ENCODE peak calls at places on chromosomes 16 and 17, in nine cellular contexts. One of them, this sample, is unnamed.
A peak's percentile ranks its signal among the peaks of the same experiment; 100 is the strongest.

GRCh38 chr16:49271363-49271762 is 10.3 kb downstream of the CBLN1 start:
- DNase-seq in SJSA1: no peak
- DNase-seq in naive thymus-derived CD4-positive, alpha-beta T cell: no peak
- DNase-seq in cardiac fibroblast: no peak
- DNase-seq in GM23248: no peak
- DNase-seq in ascending aorta: no peak
- DNase-seq in pancreas: no peak
- DNase-seq in fibroblast of lung: no peak
- DNase-seq in psoas muscle: no peak
- DNase-seq in this sample: no peak

GRCh38 chr16:69619514-69619913 is 53.7 kb downstream of the NFAT5 start:
- DNase-seq in SJSA1: no peak
- DNase-seq in GM23248: no peak
- DNase-seq in pancreas: no peak
- DNase-seq in fibroblast of lung: no peak
- DNase-seq in naive thymus-derived CD4-positive, alpha-beta T cell: no peak
- DNase-seq in ascending aorta: no peak
- DNase-seq in cardiac fibroblast: peak; percentile 9
- DNase-seq in psoas muscle: no peak
- DNase-seq in this sample: no peak

GRCh38 chr17:45394913-45395568 is 37.6 kb downstream of the ARHGAP27 start:
- DNase-seq in cardiac fibroblast: peak; percentile 89
- DNase-seq in SJSA1: peak; percentile 84
- DNase-seq in fibroblast of lung: peak; percentile 91
- DNase-seq in pancreas: peak; percentile 58
- DNase-seq in naive thymus-derived CD4-positive, alpha-beta T cell: peak; percentile 35
- DNase-seq in GM23248: peak; percentile 89
- DNase-seq in ascending aorta: no peak
- DNase-seq in psoas muscle: peak; percentile 67
- DNase-seq in this sample: peak; percentile 40

GRCh38 chr17:58200024-58200633 is 7.6 kb downstream of the EPX start:
- DNase-seq in SJSA1: peak; percentile 81
- DNase-seq in naive thymus-derived CD4-positive, alpha-beta T cell: peak; percentile 29
- DNase-seq in pancreas: peak; percentile 38
- DNase-seq in fibroblast of lung: peak; percentile 28
- DNase-seq in psoas muscle: no peak
- DNase-seq in cardiac fibroblast: peak; percentile 59
- DNase-seq in GM23248: peak; percentile 64
- DNase-seq in ascending aorta: no peak
- DNase-seq in this sample: peak; percentile 51

GRCh38 chr17:19306160-19307111 is 56.1 kb downstream of the B9D1 start:
- DNase-seq in psoas muscle: no peak
- DNase-seq in fibroblast of lung: no peak
- DNase-seq in GM23248: no peak
- DNase-seq in SJSA1: no peak
- DNase-seq in ascending aorta: no peak
- DNase-seq in cardiac fibroblast: peak; percentile 17
- DNase-seq in pancreas: no peak
- DNase-seq in naive thymus-derived CD4-positive, alpha-beta T cell: peak; percentile 75
- DNase-seq in this sample: peak; percentile 98

GRCh38 chr16:15502041-15502725 is 67.8 kb downstream of the BMERB1 start:
- DNase-seq in GM23248: peak; percentile 95
- DNase-seq in naive thymus-derived CD4-positive, alpha-beta T cell: no peak
- DNase-seq in ascending aorta: peak; percentile 70
- DNase-seq in cardiac fibroblast: peak; percentile 94
- DNase-seq in psoas muscle: peak; percentile 30
- DNase-seq in pancreas: no peak
- DNase-seq in fibroblast of lung: peak; percentile 91
- DNase-seq in SJSA1: peak; percentile 91
- DNase-seq in this sample: no peak

GRCh38 chr16:88957887-88958577 is 19.0 kb downstream of the CBFA2T3 start:
- DNase-seq in cardiac fibroblast: no peak
- DNase-seq in pancreas: no peak
- DNase-seq in GM23248: no peak
- DNase-seq in ascending aorta: no peak
- DNase-seq in fibroblast of lung: no peak
- DNase-seq in naive thymus-derived CD4-positive, alpha-beta T cell: no peak
- DNase-seq in psoas muscle: peak; percentile 28
- DNase-seq in SJSA1: no peak
- DNase-seq in this sample: peak; percentile 67

GRCh38 chr17:60964160-60964559 is 286.5 kb downstream of the BCAS3 start:
- DNase-seq in fibroblast of lung: no peak
- DNase-seq in GM23248: no peak
- DNase-seq in psoas muscle: no peak
- DNase-seq in ascending aorta: no peak
- DNase-seq in cardiac fibroblast: no peak
- DNase-seq in SJSA1: no peak
- DNase-seq in naive thymus-derived CD4-positive, alpha-beta T cell: no peak
- DNase-seq in pancreas: no peak
- DNase-seq in this sample: no peak

GRCh38 chr16:56643833-56644232 is 5.4 kb downstream of the MT1A start:
- DNase-seq in psoas muscle: no peak
- DNase-seq in fibroblast of lung: no peak
- DNase-seq in cardiac fibroblast: no peak
- DNase-seq in naive thymus-derived CD4-positive, alpha-beta T cell: no peak
- DNase-seq in ascending aorta: no peak
- DNase-seq in GM23248: no peak
- DNase-seq in pancreas: no peak
- DNase-seq in SJSA1: no peak
- DNase-seq in this sample: no peak

GRCh38 chr16:56641166-56641565 is 2.7 kb downstream of the MT1A start:
- DNase-seq in fibroblast of lung: no peak
- DNase-seq in SJSA1: no peak
- DNase-seq in psoas muscle: no peak
- DNase-seq in GM23248: no peak
- DNase-seq in ascending aorta: no peak
- DNase-seq in cardiac fibroblast: no peak
- DNase-seq in pancreas: no peak
- DNase-seq in naive thymus-derived CD4-positive, alpha-beta T cell: no peak
- DNase-seq in this sample: no peak

GRCh38 chr16:56645311-56645710 is 6.4 kb upstream of the MT1B start:
- DNase-seq in GM23248: no peak
- DNase-seq in psoas muscle: no peak
- DNase-seq in fibroblast of lung: no peak
- DNase-seq in ascending aorta: no peak
- DNase-seq in naive thymus-derived CD4-positive, alpha-beta T cell: no peak
- DNase-seq in SJSA1: no peak
- DNase-seq in pancreas: no peak
- DNase-seq in cardiac fibroblast: no peak
- DNase-seq in this sample: no peak

GRCh38 chr16:56645838-56646237 is 5.8 kb upstream of the MT1B start:
- DNase-seq in pancreas: no peak
- DNase-seq in GM23248: no peak
- DNase-seq in psoas muscle: no peak
- DNase-seq in cardiac fibroblast: no peak
- DNase-seq in fibroblast of lung: no peak
- DNase-seq in naive thymus-derived CD4-positive, alpha-beta T cell: no peak
- DNase-seq in SJSA1: no peak
- DNase-seq in ascending aorta: no peak
- DNase-seq in this sample: no peak

DNA sequence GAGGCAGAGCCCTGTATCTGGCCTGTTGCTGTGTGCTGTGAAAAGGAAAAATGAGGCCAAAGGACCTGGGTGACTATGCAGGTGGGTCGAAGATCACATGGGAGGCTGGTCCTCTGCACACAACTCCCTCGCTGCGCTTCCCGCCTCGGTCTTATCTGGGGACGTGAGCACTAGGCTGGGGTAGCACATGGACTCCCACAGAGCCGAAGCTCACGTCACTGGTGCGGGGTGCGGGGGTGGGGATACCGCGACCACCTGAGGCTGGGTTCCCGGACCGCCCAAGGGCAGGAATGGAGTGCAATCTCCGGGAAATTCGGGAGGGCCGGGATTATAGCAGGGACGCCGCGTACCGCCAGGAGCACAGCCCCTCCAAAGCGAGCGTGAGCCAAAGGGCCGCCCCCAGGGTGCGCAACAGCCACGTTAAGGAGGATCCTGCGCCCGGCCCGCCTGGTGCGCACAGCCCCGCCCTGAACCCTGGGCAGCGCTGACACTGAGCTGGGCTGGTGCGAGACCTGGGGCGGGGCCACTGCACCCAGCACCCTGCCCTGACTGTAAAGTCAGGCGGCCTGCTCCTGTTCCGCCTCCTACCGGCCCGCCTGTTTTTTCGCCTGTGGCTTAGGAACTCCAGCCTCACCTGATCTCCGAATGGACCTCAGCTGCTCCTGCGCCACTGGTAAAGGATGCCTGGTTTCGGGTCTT is 4.8 kb downstream of the MT1A start:
- DNase-seq in GM23248: peak; percentile 65
- DNase-seq in psoas muscle: peak; percentile 80
- DNase-seq in naive thymus-derived CD4-positive, alpha-beta T cell: peak; percentile 58
- DNase-seq in pancreas: peak; percentile 88
- DNase-seq in ascending aorta: peak; percentile 91
- DNase-seq in fibroblast of lung: peak; percentile 38
- DNase-seq in cardiac fibroblast: peak; percentile 63
- DNase-seq in SJSA1: no peak
- DNase-seq in this sample: peak; percentile 35
- H3K4me3 ChIP-seq in GM23248: peak overlapping the region; percentile 23
- H3K4me3 ChIP-seq in psoas muscle: peak overlapping the region; percentile 52
- H3K4me3 ChIP-seq in naive thymus-derived CD4-positive, alpha-beta T cell: peak overlapping the region; percentile 48
- H3K4me3 ChIP-seq in pancreas: peak overlapping the region; percentile 47
- H3K4me3 ChIP-seq in ascending aorta: peak overlapping the region; percentile 48
- H3K4me3 ChIP-seq in fibroblast of lung: no peak overlapping the region
- H3K4me3 ChIP-seq in cardiac fibroblast: peak overlapping the region; percentile 45
- H3K4me3 ChIP-seq in SJSA1: no peak overlapping the region
- H3K4me3 ChIP-seq in this sample: peak overlapping the region; percentile 32

DNA sequence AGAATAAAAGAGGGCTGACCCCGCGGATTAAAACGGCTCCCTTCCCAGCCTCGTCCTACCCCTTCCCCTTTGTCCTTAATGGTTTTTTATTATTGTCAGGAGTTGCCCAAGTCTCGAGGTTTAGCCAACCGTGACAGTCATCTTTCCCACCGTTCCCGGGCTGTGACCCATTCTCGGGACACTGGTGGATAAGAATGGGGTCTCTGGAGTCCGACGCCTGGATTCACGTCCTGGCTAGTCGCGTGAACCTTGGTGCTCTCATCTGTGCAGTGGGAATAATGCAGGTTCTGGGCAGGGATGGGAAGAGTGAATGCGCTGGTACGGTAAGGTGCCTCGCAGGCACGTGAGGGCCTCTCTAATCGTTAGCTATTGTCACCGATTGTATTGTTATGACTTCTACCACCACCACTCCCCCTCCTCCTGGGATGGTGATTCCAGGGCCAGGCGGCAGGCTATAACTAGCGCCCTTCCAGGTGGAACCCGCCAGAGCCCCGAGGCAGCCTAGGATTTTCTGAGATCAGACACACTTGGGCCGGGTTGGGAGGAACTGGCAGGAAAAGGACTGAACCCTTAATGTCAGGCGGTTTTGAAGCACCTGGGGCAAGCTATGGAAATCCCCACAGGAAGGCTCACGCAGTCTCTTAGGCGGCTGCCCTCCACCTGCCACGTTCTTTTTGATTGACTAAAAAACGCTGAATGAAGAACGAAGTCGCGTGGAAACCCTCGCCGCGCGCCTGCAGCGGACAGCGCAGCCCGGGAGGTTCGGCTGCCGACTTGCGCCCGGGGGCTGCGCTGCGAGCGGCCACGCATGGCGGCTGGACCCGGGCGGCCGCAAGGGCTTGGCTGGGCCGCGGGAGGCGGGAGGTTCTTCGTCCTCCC is 2.7 kb downstream of the HS3ST3B1 start:
- DNase-seq in cardiac fibroblast: peak; percentile 26
- DNase-seq in fibroblast of lung: peak; percentile 22
- DNase-seq in SJSA1: no peak
- DNase-seq in pancreas: no peak
- DNase-seq in naive thymus-derived CD4-positive, alpha-beta T cell: peak; percentile 63
- DNase-seq in psoas muscle: no peak
- DNase-seq in GM23248: peak; percentile 49
- DNase-seq in ascending aorta: no peak
- DNase-seq in this sample: no peak
- H3K4me3 ChIP-seq in cardiac fibroblast: peak overlapping the region; percentile 83
- H3K4me3 ChIP-seq in fibroblast of lung: peak overlapping the region; percentile 89
- H3K4me3 ChIP-seq in SJSA1: peak overlapping the region; percentile 62
- H3K4me3 ChIP-seq in pancreas: peak overlapping the region; percentile 63
- H3K4me3 ChIP-seq in naive thymus-derived CD4-positive, alpha-beta T cell: peak overlapping the region; percentile 99
- H3K4me3 ChIP-seq in psoas muscle: peak overlapping the region; percentile 74
- H3K4me3 ChIP-seq in GM23248: peak overlapping the region; percentile 91
- H3K4me3 ChIP-seq in ascending aorta: no peak overlapping the region
- H3K4me3 ChIP-seq in this sample: no peak overlapping the region

GRCh38 chr16:379183-379960 is 2.4 kb downstream of the PGAP6 start:
- DNase-seq in ascending aorta: no peak
- DNase-seq in pancreas: peak; percentile 96
- DNase-seq in psoas muscle: no peak
- DNase-seq in cardiac fibroblast: no peak
- DNase-seq in SJSA1: no peak
- DNase-seq in fibroblast of lung: no peak
- DNase-seq in GM23248: no peak
- DNase-seq in naive thymus-derived CD4-positive, alpha-beta T cell: no peak
- DNase-seq in this sample: no peak
- H3K4me3 ChIP-seq in ascending aorta: no peak overlapping the region
- H3K4me3 ChIP-seq in pancreas: peak overlapping the region; percentile 73
- H3K4me3 ChIP-seq in psoas muscle: no peak overlapping the region
- H3K4me3 ChIP-seq in cardiac fibroblast: no peak overlapping the region
- H3K4me3 ChIP-seq in SJSA1: no peak overlapping the region
- H3K4me3 ChIP-seq in fibroblast of lung: no peak overlapping the region
- H3K4me3 ChIP-seq in GM23248: no peak overlapping the region
- H3K4me3 ChIP-seq in naive thymus-derived CD4-positive, alpha-beta T cell: peak overlapping the region; percentile 61
- H3K4me3 ChIP-seq in this sample: peak overlapping the region; percentile 66

GRCh38 chr17:40110026-40110425 is 9.6 kb upstream of the NR1D1 start:
- DNase-seq in ascending aorta: no peak
- DNase-seq in fibroblast of lung: no peak
- DNase-seq in psoas muscle: no peak
- DNase-seq in naive thymus-derived CD4-positive, alpha-beta T cell: no peak
- DNase-seq in pancreas: peak; percentile 19
- DNase-seq in cardiac fibroblast: no peak
- DNase-seq in GM23248: no peak
- DNase-seq in SJSA1: no peak
- DNase-seq in this sample: no peak
- H3K4me3 ChIP-seq in ascending aorta: no peak overlapping the region
- H3K4me3 ChIP-seq in fibroblast of lung: no peak overlapping the region
- H3K4me3 ChIP-seq in psoas muscle: peak overlapping the region; percentile 46
- H3K4me3 ChIP-seq in naive thymus-derived CD4-positive, alpha-beta T cell: no peak overlapping the region
- H3K4me3 ChIP-seq in pancreas: no peak overlapping the region
- H3K4me3 ChIP-seq in cardiac fibroblast: no peak overlapping the region
- H3K4me3 ChIP-seq in GM23248: no peak overlapping the region
- H3K4me3 ChIP-seq in SJSA1: no peak overlapping the region
- H3K4me3 ChIP-seq in this sample: no peak overlapping the region